ENCODE peak calls at places on chromosomes 16 and 17, in ten cellular contexts. E, C, W, U, M, H, P, Z, Y and S are unnamed samples.

GRCh38 chr17:30565073-30565935 is 88.1 kb downstream of the GOSR1 start:
- DNase-seq in Z (no peak), P (peak; percentile 9), E (no peak), U (no peak), Y (no peak), W (no peak), H (peak; percentile 17), M (peak; percentile 50), C (no peak), S (no peak)

GRCh38 chr17:14918540-14918939 is 346.6 kb downstream of the PMP22 start:
- DNase-seq in H (peak; percentile 37), M (no peak), Y (no peak), Z (no peak), U (no peak), W (no peak), E (no peak), C (no peak), P (no peak), S (no peak)

GRCh38 chr17:17063546-17064122 is 21.4 kb downstream of the MPRIP start:
- DNase-seq in E (no peak), H (no peak), P (peak; percentile 39), Z (no peak), U (no peak), Y (no peak), C (no peak), M (no peak), W (no peak), S (peak; percentile 84)

GRCh38 chr16:86834451-86835035 is 256.2 kb downstream of the FOXL1 start:
- DNase-seq in M (peak; percentile 60), E (no peak), W (no peak), H (peak; percentile 79), C (no peak), Z (no peak), U (no peak), P (no peak), Y (no peak), S (no peak)

GRCh38 chr17:73090396-73091202 is 1.9 kb downstream of the SLC39A11 start:
- DNase-seq in E (no peak), W (no peak), Z (no peak), Y (no peak), U (no peak), P (no peak), M (no peak), C (no peak), H (no peak), S (no peak)

GRCh38 chr16:2324296-2324859 is 16.1 kb downstream of the ABCA3 start:
- DNase-seq in M (no peak), E (no peak), C (no peak), P (no peak), Z (no peak), W (no peak), U (no peak), H (no peak), Y (no peak), S (no peak)

GRCh38 chr16:56930516-56931252 is 1.3 kb upstream of the HERPUD1 start:
- DNase-seq in Y (no peak), M (peak; percentile 39), W (no peak), Z (no peak), C (no peak), U (no peak), H (no peak), E (no peak), P (no peak), S (no peak)

GRCh38 chr16:10935491-10935890 is 6.8 kb downstream of the DEXI start:
- DNase-seq in W (no peak), C (no peak), P (no peak), Y (no peak), E (no peak), H (no peak), Z (no peak), M (no peak), U (no peak), S (no peak)

GRCh38 chr17:28001149-28001548 is 41.3 kb upstream of the NLK start:
- DNase-seq in Z (no peak), M (no peak), Y (no peak), W (no peak), C (no peak), H (no peak), P (no peak), E (no peak), U (no peak), S (no peak)

GRCh38 chr16:14110728-14111251 is 39.7 kb downstream of the MRTFB start:
- DNase-seq in Y (no peak), C (no peak), U (no peak), E (no peak), W (no peak), Z (peak; percentile 8), M (no peak), P (no peak), H (no peak), S (no peak)

GRCh38 chr17:36463916-36464764 is 22.3 kb upstream of the ZNHIT3 start:
- DNase-seq in H (peak; percentile 90), M (peak; percentile 94), C (peak; percentile 74), Y (no peak), U (peak; percentile 66), Z (peak; percentile 19), W (no peak), E (no peak), P (peak; percentile 56), S (peak; percentile 64)

GRCh38 chr17:72714357-72714966 is 378.0 kb downstream of the SLC39A11 start:
- DNase-seq in C (no peak), H (no peak), U (no peak), Z (no peak), Y (no peak), P (no peak), M (no peak), W (no peak), E (no peak), S (no peak)

GRCh38 chr17:19766016-19766415 is 17.9 kb upstream of the ALDH3A1 start:
- DNase-seq in Z (no peak), C (no peak), E (no peak), M (no peak), H (no peak), P (no peak), U (no peak), Y (no peak), W (no peak), S (no peak)

GRCh38 chr17:82320956-82321927 is 3.8 kb upstream of the CD7 start:
- DNase-seq in Z (no peak), M (peak; percentile 73), Y (no peak), P (no peak), C (peak; percentile 83), U (no peak), E (no peak), W (no peak), H (peak; percentile 51), S (no peak)

GRCh38 chr16:79776243-79776884 is 175.8 kb upstream of the MAF start:
- DNase-seq in E (no peak), M (no peak), Y (no peak), P (no peak), W (no peak), H (peak; percentile 28), U (peak; percentile 48), Z (peak; percentile 37), C (no peak), S (peak; percentile 51)